ENCODE peak calls at places on chromosomes 3 and 15, in four cellular contexts. X is GM12878, S is SK-N-SH, Y is K562. B is an unnamed sample. For H3K4me1, the result is how much of the 10 kb centered on the place peaks cover.

GRCh38 chr3:103393395-103394186 is 958.8 kb downstream of the ZPLD1 start:
- DNase-seq in X (no peak), S (no peak), Y (no peak), B (no peak)

GRCh38 chr3:30231277-30232141 is 374.9 kb upstream of the TGFBR2 start:
- DNase-seq in Y (no peak), X (no peak), S (peak), B (no peak)

GRCh38 chr3:71728632-71729342 is 3.6 kb upstream of the EIF4E3 start:
- DNase-seq in X (no peak), Y (peak), S (peak), B (no peak)

GRCh38 chr3:122916084-122916483 is 111.5 kb downstream of the SEMA5B start:
- DNase-seq in Y (no peak), S (no peak), X (no peak), B (no peak)

GRCh38 chr15:69825941-69826817 is 271.5 kb downstream of the TLE3 start:
- DNase-seq in Y (no peak), S (no peak), X (no peak), B (no peak)

GRCh38 chr3:127222664-127223063 is 29.7 kb downstream of the PRR23E start:
- DNase-seq in S (no peak), Y (no peak), X (no peak), B (no peak)

GRCh38 chr15:86935841-86936240 is 856.2 kb downstream of the AGBL1 start:
- DNase-seq in S (no peak), Y (no peak), X (no peak), B (no peak)

GRCh38 chr3:67593761-67594234 is 60.6 kb downstream of the SUCLG2 start:
- DNase-seq in Y (peak), S (no peak), X (no peak), B (peak)

GRCh38 chr3:58001979-58002378 is 6.2 kb upstream of the FLNB start:
- DNase-seq in Y (no peak), S (no peak), X (no peak), B (no peak)

GRCh38 chr3:171044828-171045793 is 18.6 kb upstream of the SLC2A2 start:
- DNase-seq in Y (no peak), S (no peak), X (no peak), B (peak)
- TF ChIP-seq FOXM1 in Y (no peak), S (no peak), X (no peak), B (no peak)

GRCh38 chr15:73287019-73287418 is 81.7 kb downstream of the HCN4 start:
- DNase-seq in Y (no peak), S (no peak), X (no peak), B (no peak)
- H3K4me1 ChIP-seq in Y (under half), S (under half), X (under half), B (under half)

GRCh38 chr3:184230081-184230602 is 757 bp downstream of the VWA5B2 start:
- DNase-seq in Y (peak), S (peak), X (no peak), B (peak)
- TF ChIP-seq FOXM1 in Y (no peak), S (no peak), X (no peak), B (no peak)

GRCh38 chr15:65059369-65059750 is 8.4 kb downstream of the RASL12 start:
- DNase-seq in X (no peak), S (peak), Y (no peak), B (no peak)

GRCh38 chr15:65060641-65061397 is 7.0 kb downstream of the RASL12 start:
- DNase-seq in Y (no peak), X (no peak), S (no peak), B (no peak)

GRCh38 chr15:65062061-65062460 is 5.7 kb downstream of the RASL12 start:
- DNase-seq in Y (no peak), X (no peak), S (no peak), B (no peak)

GRCh38 chr15:65058394-65059368 is 9.1 kb downstream of the RASL12 start:
- DNase-seq in Y (no peak), X (no peak), S (peak), B (peak)

DNA sequence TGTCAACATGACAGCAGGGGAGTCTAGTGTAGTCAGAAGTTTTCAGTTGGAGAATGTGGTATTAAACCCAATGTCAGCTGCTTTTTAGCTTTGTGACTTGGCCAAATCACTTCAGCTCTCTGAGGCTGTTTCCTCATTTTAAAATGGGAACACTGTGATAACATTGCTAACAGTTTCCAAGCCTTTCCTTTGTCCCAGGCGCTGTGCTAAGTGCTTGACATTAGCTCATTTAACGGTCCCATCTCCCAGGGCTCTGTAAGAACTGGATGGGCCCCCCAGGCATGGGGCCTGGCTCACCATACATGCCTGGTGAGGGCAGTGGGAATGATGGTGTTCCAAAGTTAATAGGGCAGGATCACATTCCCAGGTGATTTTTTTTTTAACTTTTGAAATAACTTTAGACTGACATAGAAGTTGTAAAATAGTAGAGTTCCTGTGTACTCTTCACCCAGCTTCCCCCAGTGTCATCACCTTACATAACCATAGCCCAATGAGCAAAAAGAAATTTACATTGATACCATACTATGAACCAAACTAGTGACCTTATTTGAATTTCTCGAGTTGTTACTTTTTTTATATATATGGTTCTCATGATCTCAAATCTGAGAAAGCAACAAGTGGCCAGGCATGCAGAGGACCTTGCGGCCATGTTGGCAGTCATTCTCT is 7.7 kb downstream of the RASL12 start:
- DNase-seq in Y (no peak), S (no peak), X (no peak), B (no peak)
- H3K4me1 ChIP-seq in Y (under half), S (under half), X (under half), B (half or more)

DNA sequence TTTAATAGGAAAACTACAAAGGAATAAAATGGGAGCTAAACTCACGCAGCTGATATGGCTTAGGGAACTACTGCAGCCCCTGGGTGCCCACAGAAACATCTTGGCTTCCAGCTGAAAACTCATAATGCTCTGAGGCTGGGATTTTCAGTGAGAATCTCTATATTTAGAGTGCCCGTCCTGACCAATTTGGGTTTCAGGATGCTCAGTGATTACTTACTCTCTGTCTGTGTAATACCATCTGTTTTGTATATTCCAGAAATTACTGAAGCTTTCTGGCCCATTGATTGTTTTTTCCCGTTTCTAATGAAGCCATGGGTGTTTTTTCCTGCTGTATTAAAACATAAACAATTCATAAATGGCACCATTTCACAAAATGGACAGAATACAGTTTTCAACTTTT is 50.6 kb upstream of the ZNF385D start:
- DNase-seq in X (no peak), Y (no peak), S (no peak), B (no peak)
- TF ChIP-seq FOXM1 in X (no peak), Y (no peak), S (no peak), B (no peak)

DNA sequence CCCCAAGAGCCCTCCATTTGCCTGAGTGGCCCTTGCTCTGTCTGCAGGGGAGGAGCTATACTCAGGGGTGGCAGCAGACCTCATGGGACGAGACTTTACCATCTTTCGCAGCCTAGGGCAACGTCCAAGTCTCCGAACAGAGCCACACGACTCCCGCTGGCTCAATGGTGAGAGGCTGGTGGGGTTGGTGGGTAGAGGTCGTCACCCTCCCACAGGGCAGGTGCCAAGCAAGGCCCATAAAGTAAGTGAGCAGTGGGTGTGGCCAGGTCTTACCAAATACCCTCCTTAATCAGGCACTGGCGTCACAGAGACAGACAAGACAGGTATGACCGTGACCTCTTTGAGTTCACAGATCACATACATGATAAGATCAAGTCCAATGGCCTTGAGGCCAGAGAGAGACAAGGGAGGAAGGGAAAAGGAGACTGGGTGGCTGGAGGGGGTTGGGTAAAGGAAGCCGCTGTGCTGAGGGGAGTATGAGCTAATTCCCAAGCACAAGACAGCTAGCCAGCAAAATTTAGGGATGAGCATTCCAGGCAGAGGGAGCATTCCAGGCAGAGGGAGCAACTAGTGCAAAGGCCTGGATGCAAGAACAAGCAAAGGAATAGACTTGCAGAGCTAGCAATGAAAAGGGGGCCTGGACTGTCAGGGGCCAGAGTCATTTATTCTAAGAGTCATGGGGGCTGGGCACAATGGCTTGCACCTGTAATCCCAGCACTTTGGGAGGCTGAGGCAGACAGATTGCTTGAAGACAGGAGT is 2.5 kb downstream of the SEMA3B start:
- DNase-seq in X (no peak), Y (no peak), S (no peak), B (peak)
- H3K4me1 ChIP-seq in X (under half), Y (half or more), S (under half), B (half or more)

DNA sequence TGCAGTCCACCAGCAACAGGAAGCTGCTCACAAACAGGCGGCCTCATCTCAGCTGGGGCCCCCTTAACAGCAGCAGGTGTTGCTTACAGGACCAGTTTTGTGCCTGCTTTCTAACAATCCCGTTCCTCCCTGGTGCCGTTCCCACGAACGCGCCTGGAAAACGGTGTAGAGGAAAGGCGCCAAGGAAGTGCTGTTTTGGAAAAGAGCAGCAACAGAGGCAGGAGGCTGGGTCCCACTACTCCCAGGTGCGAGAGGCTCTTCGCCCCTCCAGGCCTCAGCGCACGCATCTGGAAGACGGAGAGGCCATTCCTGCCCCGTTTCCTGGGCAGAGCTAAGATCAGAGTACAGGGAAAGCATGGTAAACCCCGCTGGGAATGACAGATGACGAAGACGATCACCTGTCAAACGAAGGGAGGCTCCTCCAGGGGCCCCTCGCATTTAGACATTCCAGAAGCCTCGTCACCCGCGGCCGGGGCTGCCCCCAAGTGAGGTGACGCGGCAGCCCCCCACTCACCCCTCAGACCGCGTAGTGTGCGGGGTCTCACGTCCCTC is 603 bp downstream of the SCAPER start:
- DNase-seq in X (no peak), Y (peak), S (peak), B (peak)
- TF ChIP-seq FOXM1 in X (no peak), Y (no peak), S (no peak), B (no peak)